ENCODE peak calls at places on chromosomes 1 and 21, in nine cellular contexts. B is esophagus squamous epithelium, P is gastrocnemius medialis, H is neural progenitor cell, Z is astrocyte of the cerebellum, F is stomach, I is upper lobe of right lung, N is A549, L is transverse colon. R is an unnamed sample.

GRCh38 chr21:42739061-42739931 is 85.9 kb downstream of the PDE9A start:
- DNase-seq in B (no peak), P (no peak), H (no peak), Z (no peak), F (no peak), I (no peak), N (no peak), L (peak), R (peak)

GRCh38 chr21:45129231-45129923 is 55.0 kb downstream of the ADARB1 start:
- DNase-seq in B (no peak), P (peak), H (no peak), Z (no peak), F (no peak), I (no peak), N (no peak), L (no peak), R (peak)

GRCh38 chr1:166905930-166906329 is 29.9 kb upstream of the TADA1 start:
- DNase-seq in B (no peak), P (no peak), H (no peak), Z (peak), F (no peak), I (no peak), N (no peak), L (no peak), R (peak)

GRCh38 chr1:78831731-78832360 is 174.7 kb downstream of the ADGRL4 start:
- DNase-seq in B (no peak), P (no peak), H (no peak), Z (peak), F (no peak), I (no peak), N (no peak), L (no peak), R (peak)

GRCh38 chr1:30776097-30777059 is 18.8 kb upstream of the LAPTM5 start:
- DNase-seq in B (no peak), P (no peak), H (no peak), Z (no peak), F (no peak), I (no peak), N (no peak), L (no peak), R (no peak)

GRCh38 chr1:76938304-76938703 is 71.0 kb downstream of the ST6GALNAC5 start:
- DNase-seq in B (no peak), P (no peak), H (no peak), Z (no peak), F (no peak), I (no peak), N (no peak), L (no peak), R (no peak)

GRCh38 chr1:71414229-71414628 is 333.4 kb upstream of the ZRANB2 start:
- DNase-seq in B (no peak), P (no peak), H (no peak), Z (no peak), F (no peak), I (no peak), N (no peak), L (no peak), R (no peak)

GRCh38 chr1:219784660-219785391 is 143.5 kb downstream of the SLC30A10 start:
- DNase-seq in B (no peak), P (no peak), H (no peak), Z (no peak), F (no peak), I (no peak), N (no peak), L (no peak), R (peak)

GRCh38 chr1:29967261-29967660 is 730.9 kb downstream of the PTPRU start:
- DNase-seq in B (no peak), P (no peak), H (no peak), Z (no peak), F (no peak), I (no peak), N (no peak), L (no peak), R (no peak)

GRCh38 chr1:46612937-46613660 is 3.5 kb downstream of the MOB3C start:
- DNase-seq in B (no peak), P (peak), H (peak), Z (no peak), F (no peak), I (no peak), N (no peak), L (no peak), R (no peak)

GRCh38 chr1:35120458-35121133 is 41.4 kb downstream of the ZMYM1 start:
- DNase-seq in B (no peak), P (no peak), H (no peak), Z (no peak), F (peak), I (no peak), N (no peak), L (peak), R (peak)

GRCh38 chr1:246435421-246436041 is 71.5 kb downstream of the SMYD3 start:
- DNase-seq in B (no peak), P (no peak), H (peak), Z (no peak), F (no peak), I (no peak), N (no peak), L (no peak), R (peak)

GRCh38 chr1:204341380-204341779 is 18.3 kb downstream of the PLEKHA6 start:
- DNase-seq in B (no peak), P (no peak), H (no peak), Z (peak), F (no peak), I (no peak), N (no peak), L (peak), R (peak)

GRCh38 chr1:48673725-48674124 is 103.0 kb downstream of the BEND5 start:
- DNase-seq in B (no peak), P (no peak), H (peak), Z (no peak), F (no peak), I (no peak), N (peak), L (no peak), R (no peak)

GRCh38 chr21:29508311-29508710 is 209.6 kb downstream of the BACH1 start:
- DNase-seq in B (no peak), P (no peak), H (no peak), Z (no peak), F (no peak), I (no peak), N (no peak), L (no peak), R (no peak)

GRCh38 chr1:96962807-96963206 is 241.2 kb downstream of the PTBP2 start:
- DNase-seq in B (no peak), P (no peak), H (no peak), Z (peak), F (no peak), I (no peak), N (no peak), L (no peak), R (no peak)

GRCh38 chr1:91201174-91201573 is 179.3 kb upstream of the ZNF644 start:
- DNase-seq in B (no peak), P (no peak), H (no peak), Z (no peak), F (no peak), I (no peak), N (no peak), L (no peak), R (no peak)

GRCh38 chr1:182459949-182460348 is 10.0 kb downstream of the RGSL1 start:
- DNase-seq in B (no peak), P (no peak), H (no peak), Z (no peak), F (no peak), I (no peak), N (no peak), L (no peak), R (no peak)

GRCh38 chr1:168392958-168393357 is 112.3 kb downstream of the TBX19 start:
- DNase-seq in B (no peak), P (no peak), H (no peak), Z (no peak), F (no peak), I (no peak), N (no peak), L (no peak), R (no peak)

GRCh38 chr1:94514095-94514727 is 27.3 kb downstream of the F3 start:
- DNase-seq in B (no peak), P (no peak), H (peak), Z (no peak), F (no peak), I (no peak), N (peak), L (no peak), R (peak)

GRCh38 chr1:119791377-119791776 is 19.9 kb downstream of the REG4 start:
- DNase-seq in B (no peak), P (no peak), H (no peak), Z (no peak), F (no peak), I (no peak), N (no peak), L (no peak), R (no peak)

GRCh38 chr1:109112056-109112651 is 1.8 kb upstream of the ELAPOR1 start:
- DNase-seq in B (no peak), P (no peak), H (no peak), Z (no peak), F (no peak), I (no peak), N (peak), L (no peak), R (peak)
- TF ChIP-seq CTCF in B (peak), P (no peak), H (no peak), Z (peak), F (no peak), I (no peak), N (peak), L (no peak), R (peak)

DNA sequence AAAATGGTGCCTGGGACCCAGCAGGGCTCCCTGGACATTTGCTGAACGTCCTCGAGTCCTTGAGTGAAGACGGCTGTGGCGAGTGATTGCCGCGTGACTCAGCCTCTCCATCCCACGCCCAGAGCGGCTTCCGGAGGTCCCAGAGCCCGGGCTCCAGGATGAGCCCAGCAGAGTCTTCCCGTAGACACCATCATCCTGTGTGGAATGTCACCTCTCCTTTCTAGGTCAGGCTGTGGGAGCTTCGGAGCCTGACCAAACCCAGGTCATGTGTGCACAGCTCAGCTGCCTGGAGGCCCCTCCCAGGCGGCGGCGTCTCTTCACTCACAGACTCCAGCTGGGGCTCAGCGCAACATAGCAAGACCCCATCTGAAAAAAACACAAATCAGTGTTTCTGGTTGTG is 38.2 kb downstream of the PRKCZ start:
- DNase-seq in B (no peak), P (no peak), H (peak), Z (no peak), F (no peak), I (no peak), N (no peak), L (peak), R (peak)
- H3K4me3 ChIP-seq in B (no peak), P (no peak), H (no peak), Z (no peak), F (no peak), I (no peak), N (no peak), L (no peak), R (no peak)

DNA sequence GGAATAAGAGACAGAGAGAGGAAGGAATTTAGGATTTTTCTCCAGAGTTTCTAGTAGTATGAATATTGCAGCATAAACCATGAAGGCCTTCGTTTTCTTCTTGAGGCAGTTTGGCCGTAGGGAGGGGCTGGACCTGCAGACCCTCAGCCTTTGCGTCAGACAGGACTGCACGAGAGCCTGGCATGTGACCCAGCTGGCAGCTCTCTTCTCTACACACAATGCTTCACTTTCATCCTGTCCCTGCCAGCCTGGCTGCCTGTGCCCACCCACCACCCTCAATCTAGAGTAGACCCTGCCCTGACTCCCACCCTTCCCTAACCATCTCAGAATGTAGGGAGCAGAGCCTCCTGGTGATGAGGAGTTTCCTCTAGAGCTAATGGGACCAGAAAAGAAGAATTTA is 1.6 kb downstream of the CA14 start:
- DNase-seq in B (no peak), P (no peak), H (no peak), Z (no peak), F (no peak), I (peak), N (no peak), L (no peak), R (no peak)
- TF ChIP-seq CTCF in B (no peak), P (no peak), H (no peak), Z (no peak), F (no peak), I (no peak), N (no peak), L (no peak), R (no peak)

GRCh38 chr1:228922722-228923376 is 187.6 kb downstream of the RHOU start:
- DNase-seq in B (no peak), P (no peak), H (no peak), Z (no peak), F (no peak), I (no peak), N (no peak), L (no peak), R (peak)

GRCh38 chr1:228920791-228921190 is 185.5 kb downstream of the RHOU start:
- DNase-seq in B (no peak), P (no peak), H (no peak), Z (no peak), F (no peak), I (no peak), N (no peak), L (no peak), R (no peak)

GRCh38 chr1:228927947-228928898 is 192.9 kb downstream of the RHOU start:
- DNase-seq in B (no peak), P (no peak), H (no peak), Z (no peak), F (no peak), I (no peak), N (no peak), L (no peak), R (peak)

GRCh38 chr1:228921473-228921872 is 186.2 kb downstream of the RHOU start:
- DNase-seq in B (no peak), P (no peak), H (no peak), Z (no peak), F (no peak), I (no peak), N (no peak), L (no peak), R (no peak)

GRCh38 chr1:228923973-228924766 is 188.9 kb downstream of the RHOU start:
- DNase-seq in B (no peak), P (no peak), H (no peak), Z (no peak), F (no peak), I (no peak), N (no peak), L (no peak), R (peak)
- H3K4me3 ChIP-seq in B (no peak), P (no peak), H (no peak), Z (no peak), F (no peak), I (no peak), N (no peak), L (no peak), R (no peak)

GRCh38 chr1:147651466-147651865 is 18.9 kb downstream of the ACP6 start:
- DNase-seq in B (no peak), P (no peak), H (peak), Z (no peak), F (no peak), I (no peak), N (no peak), L (no peak), R (no peak)
- TF ChIP-seq CTCF in B (no peak), P (no peak), H (no peak), Z (no peak), F (no peak), I (no peak), N (no peak), L (no peak), R (no peak)

GRCh38 chr1:161439280-161440232 is 65.7 kb upstream of the FCGR2A start:
- DNase-seq in B (no peak), P (no peak), H (no peak), Z (no peak), F (no peak), I (peak), N (peak), L (peak), R (no peak)
- H3K4me3 ChIP-seq in B (peak), P (peak), H (peak), Z (peak), F (peak), I (peak), N (peak), L (peak), R (peak)

GRCh38 chr1:55310517-55310927 is 95.4 kb upstream of the USP24 start:
- DNase-seq in B (no peak), P (no peak), H (no peak), Z (peak), F (no peak), I (no peak), N (peak), L (no peak), R (peak)
- TF ChIP-seq CTCF in B (no peak), P (no peak), H (no peak), Z (no peak), F (no peak), I (no peak), N (no peak), L (no peak), R (no peak)

DNA sequence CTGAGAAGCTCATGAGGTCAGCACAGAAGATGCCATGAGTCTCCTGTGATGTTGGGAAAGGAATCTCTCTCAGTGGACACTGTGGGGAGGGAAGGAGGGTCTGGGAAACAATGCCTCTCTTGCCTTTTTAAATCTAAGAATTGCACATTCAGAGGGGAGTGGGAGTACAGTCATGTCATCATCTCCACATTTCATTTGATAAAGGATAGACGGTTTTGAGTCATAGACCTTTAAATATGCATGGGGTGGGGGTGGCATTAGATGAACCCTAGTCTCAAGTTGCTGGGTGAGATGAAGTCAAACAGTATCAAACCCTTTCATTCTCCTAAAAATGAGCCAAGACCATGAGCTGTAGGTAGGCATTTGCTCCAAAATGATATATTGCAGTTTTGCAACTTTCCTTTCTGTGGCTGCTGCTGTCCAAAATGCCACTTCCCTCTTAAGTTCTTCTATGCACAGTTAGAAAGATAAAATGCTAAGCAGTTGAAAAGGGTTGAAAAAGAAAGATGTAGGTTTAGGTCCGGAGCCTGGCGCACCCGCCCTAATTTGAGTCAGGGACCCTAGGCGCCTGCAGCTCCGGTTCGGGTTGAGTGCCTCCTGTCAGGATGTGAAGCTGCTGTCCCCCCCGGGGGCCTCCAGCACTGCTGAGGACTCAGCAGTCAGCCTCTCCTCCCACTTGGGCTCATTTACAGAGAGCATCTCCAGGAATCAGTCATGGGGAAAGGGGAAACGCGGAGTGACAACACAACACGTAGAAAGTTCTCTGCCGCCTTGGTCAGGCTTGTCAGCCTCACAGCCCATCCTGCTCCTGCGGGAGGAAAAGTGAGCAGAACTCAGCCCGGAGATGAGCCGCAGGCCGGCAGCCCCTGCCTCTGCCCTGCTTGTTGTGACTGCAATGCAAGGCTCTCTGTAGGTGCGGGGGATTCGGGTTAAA is 479.3 kb upstream of the RUNX1 start:
- DNase-seq in B (no peak), P (no peak), H (no peak), Z (no peak), F (no peak), I (peak), N (no peak), L (peak), R (peak)
- H3K4me3 ChIP-seq in B (peak), P (peak), H (no peak), Z (no peak), F (peak), I (peak), N (no peak), L (peak), R (peak)